ENCODE peak calls at places on chromosomes 4 and X, in ten cellular contexts. A, F, B, U, Z, K, Y, L, R and G are unnamed samples.

GRCh38 chr4:39613093-39613656 is 25.5 kb downstream of the SMIM14 start:
- DNase-seq in A (no peak), Y (no peak), B (peak), U (no peak), Z (peak), F (peak), R (peak), L (no peak), K (no peak), G (no peak)

GRCh38 chrX:68931345-68931744 is 102.5 kb downstream of the EFNB1 start:
- DNase-seq in K (no peak), Y (no peak), U (no peak), Z (no peak), A (peak), B (no peak), L (no peak), R (no peak), F (no peak), G (no peak)

GRCh38 chr4:110615366-110616161 is 7.3 kb downstream of the PITX2 start:
- DNase-seq in B (no peak), Z (no peak), R (no peak), K (no peak), F (no peak), L (no peak), Y (no peak), A (no peak), U (peak), G (no peak)

GRCh38 chr4:15755321-15755750 is 22.8 kb upstream of the CD38 start:
- DNase-seq in B (peak), Z (peak), R (no peak), F (no peak), K (no peak), L (no peak), U (no peak), Y (no peak), A (no peak), G (no peak)

GRCh38 chr4:101081695-101082369 is 265.5 kb downstream of the PPP3CA start:
- DNase-seq in U (no peak), Y (no peak), F (no peak), R (no peak), B (no peak), L (no peak), A (no peak), K (no peak), Z (no peak), G (no peak)

GRCh38 chr4:117096462-117096861 is 11.1 kb upstream of the TRAM1L1 start:
- DNase-seq in K (no peak), U (no peak), Z (no peak), L (no peak), Y (no peak), F (no peak), R (no peak), B (no peak), A (no peak), G (no peak)

GRCh38 chrX:150935466-150935865 is 37.0 kb upstream of the CD99L2 start:
- DNase-seq in Z (peak), K (no peak), A (no peak), U (peak), L (no peak), F (no peak), Y (no peak), B (peak), R (no peak), G (no peak)

GRCh38 chrX:140918398-140919043 is 83.9 kb upstream of the SPANXB1 start:
- DNase-seq in A (no peak), K (peak), L (peak), R (peak), U (no peak), Z (peak), F (peak), B (peak), Y (peak), G (no peak)

GRCh38 chrX:47579537-47579936 is 2.7 kb upstream of the TIMP1 start:
- DNase-seq in K (no peak), U (no peak), Z (peak), L (peak), A (no peak), R (peak), Y (no peak), F (peak), B (peak), G (no peak)

GRCh38 chr4:185508162-185508561 is 27.1 kb downstream of the PDLIM3 start:
- DNase-seq in Z (no peak), F (no peak), R (no peak), U (no peak), B (no peak), A (no peak), Y (no peak), L (no peak), K (no peak), G (no peak)

GRCh38 chrX:100654256-100654655 is 10.3 kb downstream of the SRPX2 start:
- DNase-seq in U (no peak), A (no peak), B (peak), Z (peak), R (no peak), F (no peak), K (peak), Y (no peak), L (peak), G (no peak)

GRCh38 chrX:115333446-115333845 is 43.9 kb downstream of the LUZP4 start:
- DNase-seq in K (no peak), U (no peak), L (no peak), Y (no peak), A (no peak), F (no peak), Z (no peak), R (no peak), B (peak), G (no peak)

GRCh38 chr4:138555584-138555983 is 313.4 kb upstream of the SLC7A11 start:
- DNase-seq in U (no peak), R (no peak), B (no peak), F (no peak), A (no peak), K (peak), Z (no peak), L (no peak), Y (no peak), G (no peak)
- TF ChIP-seq CTCF in U (no peak), R (no peak), B (peak), F (no peak), A (no peak), K (no peak), Z (peak), L (no peak), Y (no peak), G (no peak)

GRCh38 chr4:62806786-62807185 is 1602.5 kb downstream of the TECRL start:
- DNase-seq in U (no peak), K (no peak), B (no peak), F (no peak), L (no peak), Z (no peak), Y (no peak), R (no peak), A (no peak), G (no peak)
- TF ChIP-seq CTCF in U (no peak), K (no peak), B (no peak), F (no peak), L (no peak), Z (no peak), Y (no peak), R (no peak), A (no peak), G (no peak)

GRCh38 chrX:11998944-11999343 is 139.3 kb upstream of the FRMPD4 start:
- DNase-seq in B (no peak), K (peak), Z (no peak), F (no peak), R (no peak), Y (no peak), U (no peak), L (no peak), A (no peak), G (no peak)
- TF ChIP-seq CTCF in B (no peak), K (peak), Z (no peak), F (no peak), R (no peak), Y (no peak), U (no peak), L (no peak), A (no peak), G (peak)

GRCh38 chrX:153580700-153581386 is 18.1 kb downstream of the CCNQ start:
- DNase-seq in Z (no peak), K (no peak), L (no peak), Y (no peak), F (no peak), B (no peak), R (no peak), U (no peak), A (no peak), G (no peak)

GRCh38 chrX:153573999-153574398 is 24.9 kb downstream of the CCNQ start:
- DNase-seq in F (peak), B (no peak), L (no peak), K (no peak), A (no peak), U (no peak), R (peak), Y (no peak), Z (no peak), G (no peak)

GRCh38 chrX:153576239-153576870 is 22.6 kb downstream of the CCNQ start:
- DNase-seq in L (no peak), K (no peak), Y (no peak), R (no peak), A (no peak), F (no peak), B (no peak), U (no peak), Z (no peak), G (no peak)

GRCh38 chrX:153576961-153577360 is 22.0 kb downstream of the CCNQ start:
- DNase-seq in U (no peak), Z (no peak), Y (no peak), K (no peak), F (no peak), L (no peak), B (peak), A (no peak), R (no peak), G (no peak)

GRCh38 chrX:153578200-153578835 is 20.6 kb downstream of the CCNQ start:
- DNase-seq in Z (no peak), L (no peak), Y (no peak), R (no peak), A (no peak), U (no peak), K (no peak), F (no peak), B (no peak), G (no peak)
- TF ChIP-seq CTCF in Z (no peak), L (no peak), Y (no peak), R (no peak), A (no peak), U (no peak), K (no peak), F (no peak), B (no peak), G (no peak)

DNA sequence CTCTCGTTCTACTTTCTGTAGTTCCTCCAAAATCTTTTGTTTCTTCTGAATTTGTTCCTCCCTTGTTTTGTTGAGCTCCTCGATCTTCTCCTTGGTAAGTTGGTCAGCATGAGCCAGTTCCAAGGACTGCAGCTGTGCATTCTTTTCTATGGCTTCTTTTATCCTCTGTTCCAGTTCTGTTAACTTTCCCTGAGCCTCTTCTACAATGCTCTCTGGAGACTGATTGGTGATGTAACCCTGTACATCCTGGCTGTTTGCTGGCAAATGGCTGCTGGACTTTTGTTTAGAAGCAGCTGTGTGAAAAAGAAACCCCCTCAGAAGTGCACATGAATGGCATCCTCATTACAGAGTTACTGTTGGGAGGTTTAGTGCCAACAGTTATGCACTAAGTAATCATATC is 70.5 kb upstream of the COX18 start:
- DNase-seq in Z (no peak), L (no peak), Y (no peak), A (no peak), U (no peak), B (no peak), R (no peak), F (no peak), K (no peak), G (no peak)
- TF ChIP-seq CTCF in Z (no peak), L (no peak), Y (no peak), A (no peak), U (no peak), B (no peak), R (no peak), F (no peak), K (no peak), G (no peak)